ENCODE peak calls at places on chromosomes 3 and 15, in nine cellular contexts. One of them, this sample, is unnamed.
A peak's percentile ranks its signal among the peaks of the same experiment; 100 is the strongest.

GRCh38 chr15:36888018-36888992 is 212.0 kb downstream of the MEIS2 start:
- DNase-seq in left ventricle myocardium inferior: no peak
- DNase-seq in A549: no peak
- DNase-seq in SJSA1: no peak
- DNase-seq in CD8-positive, alpha-beta T cell: no peak
- DNase-seq in PC-9: no peak
- DNase-seq in cardiac muscle cell: peak; percentile 66
- DNase-seq in Panc1: no peak
- DNase-seq in suprapubic skin: no peak
- DNase-seq in this sample: peak; percentile 18

GRCh38 chr3:54358969-54359648 is 236.8 kb downstream of the CACNA2D3 start:
- DNase-seq in left ventricle myocardium inferior: peak; percentile 75
- DNase-seq in A549: no peak
- DNase-seq in SJSA1: no peak
- DNase-seq in CD8-positive, alpha-beta T cell: no peak
- DNase-seq in PC-9: no peak
- DNase-seq in cardiac muscle cell: no peak
- DNase-seq in Panc1: no peak
- DNase-seq in suprapubic skin: no peak
- DNase-seq in this sample: no peak

GRCh38 chr3:17431477-17432045 is 310.9 kb downstream of the TBC1D5 start:
- DNase-seq in left ventricle myocardium inferior: no peak
- DNase-seq in A549: no peak
- DNase-seq in SJSA1: no peak
- DNase-seq in CD8-positive, alpha-beta T cell: no peak
- DNase-seq in PC-9: no peak
- DNase-seq in cardiac muscle cell: peak; percentile 21
- DNase-seq in Panc1: no peak
- DNase-seq in suprapubic skin: no peak
- DNase-seq in this sample: no peak

GRCh38 chr3:134336587-134336986 is 37.7 kb downstream of the AMOTL2 start:
- DNase-seq in left ventricle myocardium inferior: no peak
- DNase-seq in A549: no peak
- DNase-seq in SJSA1: no peak
- DNase-seq in CD8-positive, alpha-beta T cell: no peak
- DNase-seq in PC-9: peak; percentile 69
- DNase-seq in cardiac muscle cell: peak; percentile 88
- DNase-seq in Panc1: no peak
- DNase-seq in suprapubic skin: no peak
- DNase-seq in this sample: no peak

GRCh38 chr3:172201136-172201989 is 162.0 kb downstream of the FNDC3B start:
- DNase-seq in left ventricle myocardium inferior: peak; percentile 89
- DNase-seq in A549: no peak
- DNase-seq in SJSA1: peak; percentile 59
- DNase-seq in CD8-positive, alpha-beta T cell: no peak
- DNase-seq in PC-9: no peak
- DNase-seq in cardiac muscle cell: peak; percentile 93
- DNase-seq in Panc1: no peak
- DNase-seq in suprapubic skin: peak; percentile 91
- DNase-seq in this sample: no peak

GRCh38 chr3:158668506-158668905 is 3.9 kb downstream of the LXN start:
- DNase-seq in left ventricle myocardium inferior: no peak
- DNase-seq in A549: no peak
- DNase-seq in SJSA1: no peak
- DNase-seq in CD8-positive, alpha-beta T cell: no peak
- DNase-seq in PC-9: no peak
- DNase-seq in cardiac muscle cell: peak; percentile 89
- DNase-seq in Panc1: no peak
- DNase-seq in suprapubic skin: no peak
- DNase-seq in this sample: no peak

GRCh38 chr3:11304160-11304559 is 32.0 kb downstream of the ATG7 start:
- DNase-seq in left ventricle myocardium inferior: no peak
- DNase-seq in A549: no peak
- DNase-seq in SJSA1: no peak
- DNase-seq in CD8-positive, alpha-beta T cell: no peak
- DNase-seq in PC-9: no peak
- DNase-seq in cardiac muscle cell: no peak
- DNase-seq in Panc1: no peak
- DNase-seq in suprapubic skin: no peak
- DNase-seq in this sample: no peak

GRCh38 chr3:153162513-153163348 is 705 bp downstream of the RAP2B start:
- DNase-seq in left ventricle myocardium inferior: peak; percentile 33
- DNase-seq in A549: no peak
- DNase-seq in SJSA1: peak; percentile 46
- DNase-seq in CD8-positive, alpha-beta T cell: peak; percentile 71
- DNase-seq in PC-9: no peak
- DNase-seq in cardiac muscle cell: peak; percentile 49
- DNase-seq in Panc1: no peak
- DNase-seq in suprapubic skin: peak; percentile 78
- DNase-seq in this sample: peak; percentile 29

GRCh38 chr3:135982404-135982761 is 16.9 kb downstream of the PPP2R3A start:
- DNase-seq in left ventricle myocardium inferior: no peak
- DNase-seq in A549: no peak
- DNase-seq in SJSA1: no peak
- DNase-seq in CD8-positive, alpha-beta T cell: no peak
- DNase-seq in PC-9: no peak
- DNase-seq in cardiac muscle cell: no peak
- DNase-seq in Panc1: no peak
- DNase-seq in suprapubic skin: no peak
- DNase-seq in this sample: no peak

GRCh38 chr3:8629151-8630021 is 15.2 kb downstream of the SSUH2 start:
- DNase-seq in left ventricle myocardium inferior: no peak
- DNase-seq in A549: peak; percentile 89
- DNase-seq in SJSA1: peak; percentile 94
- DNase-seq in CD8-positive, alpha-beta T cell: no peak
- DNase-seq in PC-9: peak; percentile 90
- DNase-seq in cardiac muscle cell: peak; percentile 90
- DNase-seq in Panc1: peak; percentile 86
- DNase-seq in suprapubic skin: peak; percentile 89
- DNase-seq in this sample: peak; percentile 97

GRCh38 chr3:15630646-15631350 is 29.3 kb downstream of the BTD start:
- DNase-seq in left ventricle myocardium inferior: no peak
- DNase-seq in A549: peak; percentile 58
- DNase-seq in SJSA1: peak; percentile 64
- DNase-seq in CD8-positive, alpha-beta T cell: no peak
- DNase-seq in PC-9: peak; percentile 71
- DNase-seq in cardiac muscle cell: peak; percentile 64
- DNase-seq in Panc1: no peak
- DNase-seq in suprapubic skin: no peak
- DNase-seq in this sample: no peak

GRCh38 chr15:43794269-43795037 is 2.3 kb downstream of the SERF2 start:
- DNase-seq in left ventricle myocardium inferior: no peak
- DNase-seq in A549: no peak
- DNase-seq in SJSA1: peak; percentile 94
- DNase-seq in CD8-positive, alpha-beta T cell: no peak
- DNase-seq in PC-9: no peak
- DNase-seq in cardiac muscle cell: peak; percentile 67
- DNase-seq in Panc1: no peak
- DNase-seq in suprapubic skin: no peak
- DNase-seq in this sample: no peak

GRCh38 chr3:141399200-141399599 is 30.9 kb downstream of the ZBTB38 start:
- DNase-seq in left ventricle myocardium inferior: no peak
- DNase-seq in A549: no peak
- DNase-seq in SJSA1: no peak
- DNase-seq in CD8-positive, alpha-beta T cell: no peak
- DNase-seq in PC-9: no peak
- DNase-seq in cardiac muscle cell: no peak
- DNase-seq in Panc1: no peak
- DNase-seq in suprapubic skin: no peak
- DNase-seq in this sample: no peak

GRCh38 chr3:117398166-117398954 is 688.8 kb downstream of the TUSC7 start:
- DNase-seq in left ventricle myocardium inferior: no peak
- DNase-seq in A549: no peak
- DNase-seq in SJSA1: no peak
- DNase-seq in CD8-positive, alpha-beta T cell: no peak
- DNase-seq in PC-9: no peak
- DNase-seq in cardiac muscle cell: no peak
- DNase-seq in Panc1: no peak
- DNase-seq in suprapubic skin: no peak
- DNase-seq in this sample: no peak

GRCh38 chr3:113829576-113830354 is 8.8 kb upstream of the GRAMD1C start:
- DNase-seq in left ventricle myocardium inferior: no peak
- DNase-seq in A549: no peak
- DNase-seq in SJSA1: no peak
- DNase-seq in CD8-positive, alpha-beta T cell: no peak
- DNase-seq in PC-9: no peak
- DNase-seq in cardiac muscle cell: peak; percentile 62
- DNase-seq in Panc1: no peak
- DNase-seq in suprapubic skin: no peak
- DNase-seq in this sample: no peak

GRCh38 chr15:68279779-68280745 is 2.5 kb downstream of the FEM1B start:
- DNase-seq in left ventricle myocardium inferior: no peak
- DNase-seq in A549: no peak
- DNase-seq in SJSA1: no peak
- DNase-seq in CD8-positive, alpha-beta T cell: no peak
- DNase-seq in PC-9: no peak
- DNase-seq in cardiac muscle cell: no peak
- DNase-seq in Panc1: no peak
- DNase-seq in suprapubic skin: no peak
- DNase-seq in this sample: peak; percentile 86

GRCh38 chr15:68281008-68281407 is 3.5 kb downstream of the FEM1B start:
- DNase-seq in left ventricle myocardium inferior: no peak
- DNase-seq in A549: no peak
- DNase-seq in SJSA1: no peak
- DNase-seq in CD8-positive, alpha-beta T cell: no peak
- DNase-seq in PC-9: no peak
- DNase-seq in cardiac muscle cell: no peak
- DNase-seq in Panc1: no peak
- DNase-seq in suprapubic skin: no peak
- DNase-seq in this sample: no peak

GRCh38 chr15:68285243-68285980 is 7.9 kb downstream of the FEM1B start:
- DNase-seq in left ventricle myocardium inferior: no peak
- DNase-seq in A549: no peak
- DNase-seq in SJSA1: no peak
- DNase-seq in CD8-positive, alpha-beta T cell: no peak
- DNase-seq in PC-9: peak; percentile 61
- DNase-seq in cardiac muscle cell: no peak
- DNase-seq in Panc1: no peak
- DNase-seq in suprapubic skin: no peak
- DNase-seq in this sample: peak; percentile 51

GRCh38 chr15:68286256-68286655 is 8.7 kb downstream of the FEM1B start:
- DNase-seq in left ventricle myocardium inferior: no peak
- DNase-seq in A549: no peak
- DNase-seq in SJSA1: no peak
- DNase-seq in CD8-positive, alpha-beta T cell: no peak
- DNase-seq in PC-9: no peak
- DNase-seq in cardiac muscle cell: no peak
- DNase-seq in Panc1: no peak
- DNase-seq in suprapubic skin: no peak
- DNase-seq in this sample: no peak

GRCh38 chr15:68283401-68283800 is 5.9 kb downstream of the FEM1B start:
- DNase-seq in left ventricle myocardium inferior: no peak
- DNase-seq in A549: no peak
- DNase-seq in SJSA1: no peak
- DNase-seq in CD8-positive, alpha-beta T cell: no peak
- DNase-seq in PC-9: no peak
- DNase-seq in cardiac muscle cell: no peak
- DNase-seq in Panc1: no peak
- DNase-seq in suprapubic skin: no peak
- DNase-seq in this sample: no peak
- H3K4me1 ChIP-seq in left ventricle myocardium inferior: peaks cover 100% of the 10 kb centered on the region
- H3K4me1 ChIP-seq in A549: peaks cover 46% of the 10 kb centered on the region
- H3K4me1 ChIP-seq in SJSA1: peaks cover 28% of the 10 kb centered on the region
- H3K4me1 ChIP-seq in CD8-positive, alpha-beta T cell: peaks cover 61% of the 10 kb centered on the region
- H3K4me1 ChIP-seq in PC-9: peaks cover 37% of the 10 kb centered on the region
- H3K4me1 ChIP-seq in cardiac muscle cell: peaks cover 36% of the 10 kb centered on the region
- H3K4me1 ChIP-seq in Panc1: peaks cover 23% of the 10 kb centered on the region
- H3K4me1 ChIP-seq in suprapubic skin: peaks cover 85% of the 10 kb centered on the region
- H3K4me1 ChIP-seq in this sample: peaks cover 1% of the 10 kb centered on the region

GRCh38 chr3:128482857-128483656 is 9.9 kb downstream of the GATA2 start:
- DNase-seq in left ventricle myocardium inferior: no peak
- DNase-seq in A549: no peak
- DNase-seq in SJSA1: peak; percentile 63
- DNase-seq in CD8-positive, alpha-beta T cell: no peak
- DNase-seq in PC-9: peak; percentile 73
- DNase-seq in cardiac muscle cell: peak; percentile 70
- DNase-seq in Panc1: no peak
- DNase-seq in suprapubic skin: no peak
- DNase-seq in this sample: no peak
- H3K4me1 ChIP-seq in left ventricle myocardium inferior: peaks cover 89% of the 10 kb centered on the region
- H3K4me1 ChIP-seq in A549: peaks cover 10% of the 10 kb centered on the region
- H3K4me1 ChIP-seq in SJSA1: peaks cover 40% of the 10 kb centered on the region
- H3K4me1 ChIP-seq in CD8-positive, alpha-beta T cell: peaks cover 27% of the 10 kb centered on the region
- H3K4me1 ChIP-seq in PC-9: peaks cover 44% of the 10 kb centered on the region
- H3K4me1 ChIP-seq in cardiac muscle cell: peaks cover 23% of the 10 kb centered on the region
- H3K4me1 ChIP-seq in Panc1: peaks cover 40% of the 10 kb centered on the region
- H3K4me1 ChIP-seq in suprapubic skin: peaks cover 35% of the 10 kb centered on the region
- H3K4me1 ChIP-seq in this sample: peaks cover 5% of the 10 kb centered on the region

GRCh38 chr15:41932511-41932910 is 38.7 kb upstream of the SPTBN5 start:
- DNase-seq in left ventricle myocardium inferior: no peak
- DNase-seq in A549: no peak
- DNase-seq in SJSA1: no peak
- DNase-seq in CD8-positive, alpha-beta T cell: no peak
- DNase-seq in PC-9: no peak
- DNase-seq in cardiac muscle cell: no peak
- DNase-seq in Panc1: no peak
- DNase-seq in suprapubic skin: no peak
- DNase-seq in this sample: no peak
- H3K4me1 ChIP-seq in left ventricle myocardium inferior: peaks cover 100% of the 10 kb centered on the region
- H3K4me1 ChIP-seq in A549: peaks cover 69% of the 10 kb centered on the region
- H3K4me1 ChIP-seq in SJSA1: peaks cover 70% of the 10 kb centered on the region
- H3K4me1 ChIP-seq in CD8-positive, alpha-beta T cell: peaks cover 41% of the 10 kb centered on the region
- H3K4me1 ChIP-seq in PC-9: peaks cover 67% of the 10 kb centered on the region
- H3K4me1 ChIP-seq in cardiac muscle cell: peaks cover 24% of the 10 kb centered on the region
- H3K4me1 ChIP-seq in Panc1: peaks cover 78% of the 10 kb centered on the region
- H3K4me1 ChIP-seq in suprapubic skin: peaks cover 92% of the 10 kb centered on the region
- H3K4me1 ChIP-seq in this sample: peaks cover 16% of the 10 kb centered on the region

GRCh38 chr3:194539498-194539897 is 52.7 kb upstream of the ATP13A3 start:
- DNase-seq in left ventricle myocardium inferior: no peak
- DNase-seq in A549: no peak
- DNase-seq in SJSA1: no peak
- DNase-seq in CD8-positive, alpha-beta T cell: no peak
- DNase-seq in PC-9: peak; percentile 15
- DNase-seq in cardiac muscle cell: no peak
- DNase-seq in Panc1: no peak
- DNase-seq in suprapubic skin: no peak
- DNase-seq in this sample: no peak

GRCh38 chr3:194540268-194540937 is 53.6 kb upstream of the ATP13A3 start:
- DNase-seq in left ventricle myocardium inferior: peak; percentile 32
- DNase-seq in A549: no peak
- DNase-seq in SJSA1: no peak
- DNase-seq in CD8-positive, alpha-beta T cell: no peak
- DNase-seq in PC-9: peak; percentile 18
- DNase-seq in cardiac muscle cell: peak; percentile 50
- DNase-seq in Panc1: no peak
- DNase-seq in suprapubic skin: no peak
- DNase-seq in this sample: no peak

GRCh38 chr3:194543550-194543949 is 56.7 kb upstream of the ATP13A3 start:
- DNase-seq in left ventricle myocardium inferior: no peak
- DNase-seq in A549: no peak
- DNase-seq in SJSA1: no peak
- DNase-seq in CD8-positive, alpha-beta T cell: no peak
- DNase-seq in PC-9: peak; percentile 30
- DNase-seq in cardiac muscle cell: no peak
- DNase-seq in Panc1: no peak
- DNase-seq in suprapubic skin: no peak
- DNase-seq in this sample: no peak

GRCh38 chr3:194537732-194538247 is 51.0 kb upstream of the ATP13A3 start:
- DNase-seq in left ventricle myocardium inferior: no peak
- DNase-seq in A549: no peak
- DNase-seq in SJSA1: peak; percentile 55
- DNase-seq in CD8-positive, alpha-beta T cell: no peak
- DNase-seq in PC-9: peak; percentile 100
- DNase-seq in cardiac muscle cell: peak; percentile 71
- DNase-seq in Panc1: peak; percentile 43
- DNase-seq in suprapubic skin: no peak
- DNase-seq in this sample: peak; percentile 29

GRCh38 chr3:194541483-194541882 is 54.7 kb upstream of the ATP13A3 start:
- DNase-seq in left ventricle myocardium inferior: no peak
- DNase-seq in A549: no peak
- DNase-seq in SJSA1: no peak
- DNase-seq in CD8-positive, alpha-beta T cell: no peak
- DNase-seq in PC-9: peak; percentile 23
- DNase-seq in cardiac muscle cell: no peak
- DNase-seq in Panc1: no peak
- DNase-seq in suprapubic skin: no peak
- DNase-seq in this sample: no peak
- H3K4me1 ChIP-seq in left ventricle myocardium inferior: peaks cover 13% of the 10 kb centered on the region
- H3K4me1 ChIP-seq in A549: peaks cover 16% of the 10 kb centered on the region
- H3K4me1 ChIP-seq in SJSA1: peaks cover 10% of the 10 kb centered on the region
- H3K4me1 ChIP-seq in CD8-positive, alpha-beta T cell: peaks cover 8% of the 10 kb centered on the region
- H3K4me1 ChIP-seq in PC-9: peaks cover 26% of the 10 kb centered on the region
- H3K4me1 ChIP-seq in cardiac muscle cell: no peaks in the 10 kb centered on the region
- H3K4me1 ChIP-seq in Panc1: peaks cover 17% of the 10 kb centered on the region
- H3K4me1 ChIP-seq in suprapubic skin: peaks cover 9% of the 10 kb centered on the region
- H3K4me1 ChIP-seq in this sample: no peaks in the 10 kb centered on the region